ENCODE peak calls at places on chromosomes 11 and 22, in eight cellular contexts. One of them, this sample, is unnamed.

GRCh38 chr11:74966651-74967050 is 17.6 kb downstream of the SPCS2 start:
- DNase-seq in OCI-LY7: no peak
- DNase-seq in prostate gland: no peak
- DNase-seq in cardiac muscle cell: no peak
- DNase-seq in AG09309: no peak
- DNase-seq in kidney epithelial cell: no peak
- DNase-seq in heart right ventricle: no peak
- DNase-seq in WERI-Rb-1: no peak
- DNase-seq in this sample: no peak

GRCh38 chr11:71322861-71323582 is 70.6 kb upstream of the SHANK2 start:
- DNase-seq in OCI-LY7: no peak
- DNase-seq in prostate gland: no peak
- DNase-seq in cardiac muscle cell: no peak
- DNase-seq in AG09309: no peak
- DNase-seq in kidney epithelial cell: no peak
- DNase-seq in heart right ventricle: no peak
- DNase-seq in WERI-Rb-1: no peak
- DNase-seq in this sample: no peak

GRCh38 chr11:107581147-107581546 is 9.8 kb upstream of the ELMOD1 start:
- DNase-seq in OCI-LY7: no peak
- DNase-seq in prostate gland: no peak
- DNase-seq in cardiac muscle cell: no peak
- DNase-seq in AG09309: no peak
- DNase-seq in kidney epithelial cell: no peak
- DNase-seq in heart right ventricle: no peak
- DNase-seq in WERI-Rb-1: no peak
- DNase-seq in this sample: no peak

GRCh38 chr22:27639180-27640086 is 162.1 kb downstream of the MN1 start:
- DNase-seq in OCI-LY7: no peak
- DNase-seq in prostate gland: no peak
- DNase-seq in cardiac muscle cell: no peak
- DNase-seq in AG09309: no peak
- DNase-seq in kidney epithelial cell: no peak
- DNase-seq in heart right ventricle: peak; percentile 21
- DNase-seq in WERI-Rb-1: no peak
- DNase-seq in this sample: no peak

GRCh38 chr11:128458316-128458715 is 129.0 kb downstream of the ETS1 start:
- DNase-seq in OCI-LY7: no peak
- DNase-seq in prostate gland: no peak
- DNase-seq in cardiac muscle cell: peak; percentile 60
- DNase-seq in AG09309: no peak
- DNase-seq in kidney epithelial cell: no peak
- DNase-seq in heart right ventricle: no peak
- DNase-seq in WERI-Rb-1: no peak
- DNase-seq in this sample: peak; percentile 78

GRCh38 chr11:47724041-47724729 is 9.0 kb upstream of the AGBL2 start:
- DNase-seq in OCI-LY7: no peak
- DNase-seq in prostate gland: no peak
- DNase-seq in cardiac muscle cell: peak; percentile 89
- DNase-seq in AG09309: peak; percentile 5
- DNase-seq in kidney epithelial cell: peak; percentile 5
- DNase-seq in heart right ventricle: no peak
- DNase-seq in WERI-Rb-1: no peak
- DNase-seq in this sample: no peak

GRCh38 chr11:8363924-8364323 is 100.2 kb upstream of the LMO1 start:
- DNase-seq in OCI-LY7: no peak
- DNase-seq in prostate gland: no peak
- DNase-seq in cardiac muscle cell: peak; percentile 59
- DNase-seq in AG09309: no peak
- DNase-seq in kidney epithelial cell: no peak
- DNase-seq in heart right ventricle: no peak
- DNase-seq in WERI-Rb-1: no peak
- DNase-seq in this sample: no peak

GRCh38 chr11:59171508-59172322 is at the start of gene DTX4:
- DNase-seq in OCI-LY7: peak; percentile 92
- DNase-seq in prostate gland: peak; percentile 91
- DNase-seq in cardiac muscle cell: peak; percentile 93
- DNase-seq in AG09309: peak; percentile 39
- DNase-seq in kidney epithelial cell: peak; percentile 56
- DNase-seq in heart right ventricle: peak; percentile 93
- DNase-seq in WERI-Rb-1: peak; percentile 92
- DNase-seq in this sample: peak; percentile 86

GRCh38 chr11:126546191-126546590 is 190.7 kb downstream of the ST3GAL4 start:
- DNase-seq in OCI-LY7: no peak
- DNase-seq in prostate gland: no peak
- DNase-seq in cardiac muscle cell: peak; percentile 1
- DNase-seq in AG09309: no peak
- DNase-seq in kidney epithelial cell: no peak
- DNase-seq in heart right ventricle: no peak
- DNase-seq in WERI-Rb-1: no peak
- DNase-seq in this sample: no peak

GRCh38 chr11:111778047-111778558 is 11.9 kb upstream of the PPP2R1B start:
- DNase-seq in OCI-LY7: no peak
- DNase-seq in prostate gland: no peak
- DNase-seq in cardiac muscle cell: no peak
- DNase-seq in AG09309: no peak
- DNase-seq in kidney epithelial cell: no peak
- DNase-seq in heart right ventricle: no peak
- DNase-seq in WERI-Rb-1: no peak
- DNase-seq in this sample: no peak

GRCh38 chr11:13368041-13368446 is 90.5 kb downstream of the BMAL1 start:
- DNase-seq in OCI-LY7: no peak
- DNase-seq in prostate gland: no peak
- DNase-seq in cardiac muscle cell: no peak
- DNase-seq in AG09309: no peak
- DNase-seq in kidney epithelial cell: peak; percentile 72
- DNase-seq in heart right ventricle: no peak
- DNase-seq in WERI-Rb-1: no peak
- DNase-seq in this sample: peak; percentile 57

GRCh38 chr22:29309332-29310064 is 3.0 kb downstream of the GAS2L1 start:
- DNase-seq in OCI-LY7: no peak
- DNase-seq in prostate gland: no peak
- DNase-seq in cardiac muscle cell: no peak
- DNase-seq in AG09309: no peak
- DNase-seq in kidney epithelial cell: no peak
- DNase-seq in heart right ventricle: peak; percentile 68
- DNase-seq in WERI-Rb-1: peak; percentile 1
- DNase-seq in this sample: no peak

GRCh38 chr11:126090452-126090851 is 27.8 kb upstream of the CDON start:
- DNase-seq in OCI-LY7: no peak
- DNase-seq in prostate gland: no peak
- DNase-seq in cardiac muscle cell: no peak
- DNase-seq in AG09309: no peak
- DNase-seq in kidney epithelial cell: no peak
- DNase-seq in heart right ventricle: no peak
- DNase-seq in WERI-Rb-1: no peak
- DNase-seq in this sample: no peak

GRCh38 chr11:77302752-77303151 is 1.3 kb upstream of the GDPD4 start:
- DNase-seq in OCI-LY7: no peak
- DNase-seq in prostate gland: no peak
- DNase-seq in cardiac muscle cell: no peak
- DNase-seq in AG09309: no peak
- DNase-seq in kidney epithelial cell: no peak
- DNase-seq in heart right ventricle: no peak
- DNase-seq in WERI-Rb-1: no peak
- DNase-seq in this sample: no peak

GRCh38 chr11:27412192-27412691 is 49.2 kb upstream of the CCDC34 start:
- DNase-seq in OCI-LY7: no peak
- DNase-seq in prostate gland: no peak
- DNase-seq in cardiac muscle cell: no peak
- DNase-seq in AG09309: no peak
- DNase-seq in kidney epithelial cell: no peak
- DNase-seq in heart right ventricle: no peak
- DNase-seq in WERI-Rb-1: no peak
- DNase-seq in this sample: no peak

GRCh38 chr11:11621881-11622706 is at the start of gene GALNT18:
- DNase-seq in OCI-LY7: peak; percentile 33
- DNase-seq in prostate gland: peak; percentile 95
- DNase-seq in cardiac muscle cell: peak; percentile 95
- DNase-seq in AG09309: peak; percentile 64
- DNase-seq in kidney epithelial cell: peak; percentile 56
- DNase-seq in heart right ventricle: peak; percentile 94
- DNase-seq in WERI-Rb-1: peak; percentile 91
- DNase-seq in this sample: peak; percentile 85

GRCh38 chr11:110087820-110088534 is 5.2 kb upstream of the ZC3H12C start:
- DNase-seq in OCI-LY7: no peak
- DNase-seq in prostate gland: no peak
- DNase-seq in cardiac muscle cell: peak; percentile 80
- DNase-seq in AG09309: no peak
- DNase-seq in kidney epithelial cell: peak; percentile 70
- DNase-seq in heart right ventricle: no peak
- DNase-seq in WERI-Rb-1: no peak
- DNase-seq in this sample: peak; percentile 53

GRCh38 chr11:72352859-72353551 is 81.3 kb downstream of the CLPB start:
- DNase-seq in OCI-LY7: no peak
- DNase-seq in prostate gland: peak; percentile 5
- DNase-seq in cardiac muscle cell: peak; percentile 77
- DNase-seq in AG09309: peak; percentile 70
- DNase-seq in kidney epithelial cell: no peak
- DNase-seq in heart right ventricle: peak; percentile 6
- DNase-seq in WERI-Rb-1: peak; percentile 80
- DNase-seq in this sample: peak; percentile 89

GRCh38 chr11:117583063-117583801 is 213.8 kb downstream of the DSCAML1 start:
- DNase-seq in OCI-LY7: no peak
- DNase-seq in prostate gland: no peak
- DNase-seq in cardiac muscle cell: peak; percentile 41
- DNase-seq in AG09309: no peak
- DNase-seq in kidney epithelial cell: peak; percentile 51
- DNase-seq in heart right ventricle: peak; percentile 17
- DNase-seq in WERI-Rb-1: peak; percentile 74
- DNase-seq in this sample: no peak

GRCh38 chr22:36238348-36239149 is 778 bp downstream of the APOL2 start:
- DNase-seq in OCI-LY7: peak; percentile 4
- DNase-seq in prostate gland: peak; percentile 27
- DNase-seq in cardiac muscle cell: peak; percentile 28
- DNase-seq in AG09309: no peak
- DNase-seq in kidney epithelial cell: no peak
- DNase-seq in heart right ventricle: no peak
- DNase-seq in WERI-Rb-1: no peak
- DNase-seq in this sample: no peak

GRCh38 chr11:19919050-19919561 is 206.5 kb downstream of the NAV2 start:
- DNase-seq in OCI-LY7: no peak
- DNase-seq in prostate gland: no peak
- DNase-seq in cardiac muscle cell: peak; percentile 93
- DNase-seq in AG09309: peak; percentile 96
- DNase-seq in kidney epithelial cell: peak; percentile 80
- DNase-seq in heart right ventricle: peak; percentile 29
- DNase-seq in WERI-Rb-1: no peak
- DNase-seq in this sample: peak; percentile 96

GRCh38 chr11:64864473-64865285 is 13.7 kb downstream of the EHD1 start:
- DNase-seq in OCI-LY7: peak; percentile 75
- DNase-seq in prostate gland: peak; percentile 32
- DNase-seq in cardiac muscle cell: peak; percentile 88
- DNase-seq in AG09309: no peak
- DNase-seq in kidney epithelial cell: no peak
- DNase-seq in heart right ventricle: peak; percentile 79
- DNase-seq in WERI-Rb-1: no peak
- DNase-seq in this sample: peak; percentile 88

GRCh38 chr11:107224836-107225235 is 206.6 kb upstream of the GUCY1A2 start:
- DNase-seq in OCI-LY7: no peak
- DNase-seq in prostate gland: peak; percentile 31
- DNase-seq in cardiac muscle cell: no peak
- DNase-seq in AG09309: no peak
- DNase-seq in kidney epithelial cell: no peak
- DNase-seq in heart right ventricle: no peak
- DNase-seq in WERI-Rb-1: no peak
- DNase-seq in this sample: no peak

GRCh38 chr11:34792143-34792542 is 124.0 kb downstream of the APIP start:
- DNase-seq in OCI-LY7: no peak
- DNase-seq in prostate gland: no peak
- DNase-seq in cardiac muscle cell: peak; percentile 34
- DNase-seq in AG09309: no peak
- DNase-seq in kidney epithelial cell: no peak
- DNase-seq in heart right ventricle: no peak
- DNase-seq in WERI-Rb-1: no peak
- DNase-seq in this sample: no peak
- TF ChIP-seq CTCF in OCI-LY7: no peak
- TF ChIP-seq CTCF in prostate gland: no peak
- TF ChIP-seq CTCF in cardiac muscle cell: peak; percentile 2
- TF ChIP-seq CTCF in AG09309: no peak
- TF ChIP-seq CTCF in kidney epithelial cell: no peak
- TF ChIP-seq CTCF in heart right ventricle: no peak
- TF ChIP-seq CTCF in WERI-Rb-1: peak; percentile 8
- TF ChIP-seq CTCF in this sample: no peak

GRCh38 chr11:35618497-35619029 is 303 bp downstream of the FJX1 start:
- DNase-seq in OCI-LY7: no peak
- DNase-seq in prostate gland: no peak
- DNase-seq in cardiac muscle cell: peak; percentile 56
- DNase-seq in AG09309: no peak
- DNase-seq in kidney epithelial cell: no peak
- DNase-seq in heart right ventricle: peak; percentile 12
- DNase-seq in WERI-Rb-1: peak; percentile 30
- DNase-seq in this sample: peak; percentile 31

GRCh38 chr11:35617316-35617686 is 959 bp upstream of the FJX1 start:
- DNase-seq in OCI-LY7: no peak
- DNase-seq in prostate gland: no peak
- DNase-seq in cardiac muscle cell: no peak
- DNase-seq in AG09309: no peak
- DNase-seq in kidney epithelial cell: no peak
- DNase-seq in heart right ventricle: no peak
- DNase-seq in WERI-Rb-1: no peak
- DNase-seq in this sample: no peak

GRCh38 chr11:35617687-35618496 is at the start of gene FJX1:
- DNase-seq in OCI-LY7: no peak
- DNase-seq in prostate gland: peak; percentile 23
- DNase-seq in cardiac muscle cell: peak; percentile 92
- DNase-seq in AG09309: peak; percentile 64
- DNase-seq in kidney epithelial cell: no peak
- DNase-seq in heart right ventricle: peak; percentile 57
- DNase-seq in WERI-Rb-1: peak; percentile 75
- DNase-seq in this sample: peak; percentile 93

GRCh38 chr11:35614949-35615569 is 3.2 kb upstream of the FJX1 start:
- DNase-seq in OCI-LY7: no peak
- DNase-seq in prostate gland: no peak
- DNase-seq in cardiac muscle cell: no peak
- DNase-seq in AG09309: no peak
- DNase-seq in kidney epithelial cell: no peak
- DNase-seq in heart right ventricle: no peak
- DNase-seq in WERI-Rb-1: no peak
- DNase-seq in this sample: no peak

GRCh38 chr11:35615911-35616900 is 2.1 kb upstream of the FJX1 start:
- DNase-seq in OCI-LY7: peak; percentile 58
- DNase-seq in prostate gland: peak; percentile 36
- DNase-seq in cardiac muscle cell: peak; percentile 79
- DNase-seq in AG09309: no peak
- DNase-seq in kidney epithelial cell: no peak
- DNase-seq in heart right ventricle: peak; percentile 25
- DNase-seq in WERI-Rb-1: no peak
- DNase-seq in this sample: peak; percentile 37
- TF ChIP-seq CTCF in OCI-LY7: peak; percentile 98
- TF ChIP-seq CTCF in prostate gland: peak; percentile 62
- TF ChIP-seq CTCF in cardiac muscle cell: peak; percentile 67
- TF ChIP-seq CTCF in AG09309: peak; percentile 59
- TF ChIP-seq CTCF in kidney epithelial cell: peak; percentile 50
- TF ChIP-seq CTCF in heart right ventricle: peak; percentile 78
- TF ChIP-seq CTCF in WERI-Rb-1: no peak
- TF ChIP-seq CTCF in this sample: peak; percentile 97

GRCh38 chr11:66495401-66495844 is 15.0 kb upstream of the BBS1 start:
- DNase-seq in OCI-LY7: no peak
- DNase-seq in prostate gland: no peak
- DNase-seq in cardiac muscle cell: no peak
- DNase-seq in AG09309: no peak
- DNase-seq in kidney epithelial cell: no peak
- DNase-seq in heart right ventricle: no peak
- DNase-seq in WERI-Rb-1: peak; percentile 55
- DNase-seq in this sample: no peak
- TF ChIP-seq CTCF in OCI-LY7: peak; percentile 66
- TF ChIP-seq CTCF in prostate gland: no peak
- TF ChIP-seq CTCF in cardiac muscle cell: peak; percentile 11
- TF ChIP-seq CTCF in AG09309: peak; percentile 43
- TF ChIP-seq CTCF in kidney epithelial cell: peak; percentile 39
- TF ChIP-seq CTCF in heart right ventricle: no peak
- TF ChIP-seq CTCF in WERI-Rb-1: peak; percentile 76
- TF ChIP-seq CTCF in this sample: no peak

GRCh38 chr11:32374261-32374711 is 61.1 kb downstream of the WT1 start:
- DNase-seq in OCI-LY7: peak; percentile 47
- DNase-seq in prostate gland: no peak
- DNase-seq in cardiac muscle cell: peak; percentile 67
- DNase-seq in AG09309: no peak
- DNase-seq in kidney epithelial cell: no peak
- DNase-seq in heart right ventricle: peak; percentile 31
- DNase-seq in WERI-Rb-1: peak; percentile 65
- DNase-seq in this sample: no peak
- TF ChIP-seq CTCF in OCI-LY7: peak; percentile 81
- TF ChIP-seq CTCF in prostate gland: no peak
- TF ChIP-seq CTCF in cardiac muscle cell: peak; percentile 71
- TF ChIP-seq CTCF in AG09309: peak; percentile 39
- TF ChIP-seq CTCF in kidney epithelial cell: peak; percentile 36
- TF ChIP-seq CTCF in heart right ventricle: peak; percentile 46
- TF ChIP-seq CTCF in WERI-Rb-1: peak; percentile 77
- TF ChIP-seq CTCF in this sample: peak; percentile 74